ENCODE peak calls at places on chromosomes 11 and 22, in five cellular contexts. T is fibroblast of pulmonary artery, W is HL-60, F is body of pancreas, E is RWPE1. C is an unnamed sample.

GRCh38 chr11:3120071-3120792 is 44.9 kb downstream of the OSBPL5 start:
- DNase-seq in E (no peak), T (no peak), W (no peak), F (no peak), C (no peak)

GRCh38 chr11:77081381-77081851 is 14.6 kb downstream of the CAPN5 start:
- DNase-seq in W (no peak), T (no peak), E (no peak), F (peak), C (no peak)

GRCh38 chr22:20957691-20958440 is 9.2 kb upstream of the AIFM3 start:
- DNase-seq in E (no peak), F (no peak), W (peak), T (no peak), C (no peak)

GRCh38 chr11:3989891-3990290 is 104.7 kb upstream of the RRM1 start:
- DNase-seq in T (no peak), E (no peak), W (no peak), F (no peak), C (no peak)

GRCh38 chr11:73996161-73996747 is 12.6 kb downstream of the UCP3 start:
- DNase-seq in F (no peak), W (no peak), E (no peak), T (no peak), C (no peak)

GRCh38 chr22:30212996-30213441 is 33.5 kb downstream of the LIF start:
- DNase-seq in W (peak), T (peak), E (no peak), F (no peak), C (no peak)

GRCh38 chr22:23164091-23164490 is 16.2 kb upstream of the BCR start:
- DNase-seq in W (no peak), E (no peak), F (no peak), T (no peak), C (no peak)

GRCh38 chr11:131544591-131544990 is 174.2 kb downstream of the NTM start:
- DNase-seq in F (no peak), T (no peak), W (no peak), E (no peak), C (no peak)

GRCh38 chr11:125886997-125887372 is 483 bp upstream of the HYLS1 start:
- DNase-seq in F (peak), W (no peak), T (peak), E (no peak), C (no peak)

GRCh38 chr11:61507962-61508824 is at the start of gene LRRC10B:
- DNase-seq in T (no peak), E (no peak), F (peak), W (peak), C (no peak)

GRCh38 chr11:1515082-1516060 is 28.8 kb upstream of the MOB2 start:
- DNase-seq in T (peak), E (peak), F (peak), W (peak), C (peak)

GRCh38 chr11:62443390-62444201 is 24.8 kb downstream of the SCGB1A1 start:
- DNase-seq in F (no peak), E (no peak), T (peak), W (no peak), C (no peak)

GRCh38 chr11:94563176-94563847 is 3.9 kb upstream of the PIWIL4 start:
- DNase-seq in T (peak), F (no peak), W (no peak), E (peak), C (peak)

GRCh38 chr11:62547691-62548281 is 1.2 kb upstream of the AHNAK start:
- DNase-seq in T (no peak), W (no peak), F (peak), E (peak), C (no peak)

GRCh38 chr11:69339041-69339733 is 45.2 kb downstream of the MYEOV start:
- DNase-seq in F (no peak), W (no peak), T (no peak), E (no peak), C (no peak)

DNA sequence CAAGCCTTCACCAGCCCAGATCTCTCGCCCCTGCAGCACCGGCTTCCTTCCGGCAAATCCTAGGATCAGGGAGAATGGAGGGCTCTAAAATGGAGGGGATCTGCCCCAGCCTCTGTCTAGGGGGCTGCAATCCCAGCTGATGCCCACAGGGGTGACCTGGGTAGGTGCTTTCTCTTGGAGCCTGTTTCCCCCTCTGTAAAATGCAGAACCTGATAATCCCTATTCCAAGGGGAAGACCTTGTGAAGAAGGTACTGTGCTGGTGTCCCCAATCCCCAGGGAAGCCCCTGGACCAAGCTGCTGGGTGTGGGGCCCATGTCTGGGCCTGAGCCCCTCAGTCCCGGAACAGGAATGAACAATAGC is 2.8 kb downstream of the EMID1 start:
- DNase-seq in F (no peak), T (no peak), W (no peak), E (no peak), C (no peak)
- TF ChIP-seq CTCF in F (no peak), T (no peak), W (no peak), E (no peak), C (no peak)

GRCh38 chr11:87924125-87924524 is 251.1 kb downstream of the RAB38 start:
- DNase-seq in W (no peak), F (no peak), T (no peak), E (no peak), C (no peak)

DNA sequence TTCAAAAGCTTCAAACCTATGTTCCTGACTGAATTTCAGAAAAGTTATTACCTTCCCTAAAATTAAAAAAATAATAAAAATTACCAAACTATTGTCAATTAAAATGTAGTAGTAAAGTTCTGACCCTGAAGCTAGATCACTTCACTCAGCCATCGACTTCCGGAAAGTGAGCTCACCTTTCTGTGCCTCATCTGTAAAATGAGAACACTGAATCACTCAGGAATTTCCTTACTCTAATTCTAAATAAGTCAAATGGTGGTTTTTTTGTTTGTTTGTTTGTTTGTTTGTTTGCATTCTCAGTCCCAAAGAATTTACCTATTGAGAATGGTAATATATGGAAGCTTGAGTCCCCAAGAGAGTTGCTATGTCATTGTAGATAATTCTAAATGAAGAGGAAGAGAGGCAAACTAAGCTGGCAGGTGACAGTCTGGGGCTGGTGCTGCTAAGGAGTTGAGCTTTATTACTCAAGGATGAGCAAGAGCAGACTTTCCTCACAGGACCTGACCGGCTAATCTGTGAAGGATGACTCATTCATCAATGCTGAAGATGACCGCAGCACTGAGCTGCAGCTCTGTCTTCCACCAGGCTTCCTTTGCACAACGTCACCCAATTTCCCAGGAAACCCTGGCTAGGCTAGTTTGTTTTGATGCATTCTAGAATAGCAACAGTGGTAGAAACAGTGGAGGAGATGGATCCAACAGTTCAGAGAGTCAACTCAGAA is 248.8 kb downstream of the RAB38 start:
- DNase-seq in E (peak), W (no peak), T (peak), F (no peak), C (peak)
- TF ChIP-seq CTCF in E (no peak), W (no peak), T (no peak), F (no peak), C (no peak)

GRCh38 chr11:75527130-75527529 is 1.4 kb upstream of the GDPD5 start:
- DNase-seq in F (no peak), E (no peak), T (no peak), W (no peak), C (no peak)

GRCh38 chr11:75526192-75526541 is 426 bp upstream of the GDPD5 start:
- DNase-seq in F (no peak), W (no peak), E (no peak), T (no peak), C (no peak)

GRCh38 chr11:75524576-75525432 is 937 bp downstream of the GDPD5 start:
- DNase-seq in T (no peak), W (peak), E (no peak), F (peak), C (no peak)

GRCh38 chr11:75523811-75524401 is 1.8 kb downstream of the GDPD5 start:
- DNase-seq in F (peak), W (no peak), E (no peak), T (no peak), C (no peak)

DNA sequence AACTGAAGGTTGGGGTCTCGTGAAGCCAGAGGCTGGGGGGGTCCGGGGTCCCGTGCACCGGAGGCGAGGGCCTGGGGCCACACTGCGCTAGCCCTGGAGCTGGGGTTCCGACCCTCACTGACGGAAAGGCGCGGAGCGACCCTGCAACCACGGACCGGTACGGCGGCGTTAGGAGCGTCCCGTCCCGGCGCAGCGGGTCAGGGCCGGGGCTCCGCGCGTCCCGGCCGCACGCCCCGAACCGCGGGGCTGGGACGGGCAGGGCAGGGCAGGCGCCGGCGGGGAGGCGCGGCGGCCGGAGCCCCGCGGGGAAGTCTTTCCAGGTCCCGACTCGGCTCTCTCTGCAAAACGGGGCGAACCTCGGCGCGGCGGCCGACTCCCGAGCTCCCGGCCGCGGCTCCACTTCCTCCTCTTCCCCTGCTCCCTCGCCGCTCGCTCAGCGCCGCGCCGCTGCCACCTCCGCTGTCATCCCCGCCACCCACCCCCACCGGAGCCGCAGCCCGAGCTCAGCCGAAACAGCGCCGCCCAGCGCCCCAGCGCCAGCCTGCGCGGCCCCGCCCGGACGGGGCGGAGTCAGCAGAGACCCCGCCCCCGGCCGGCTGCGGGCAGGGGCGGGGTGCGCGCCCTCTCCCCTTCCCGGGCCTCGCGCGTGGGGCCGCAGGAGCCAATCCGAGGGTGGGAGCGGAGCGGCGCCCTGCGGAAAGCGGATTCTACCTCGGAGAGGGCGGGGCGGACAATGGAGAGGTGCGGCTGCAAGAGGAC is at the start of gene GDPD5:
- DNase-seq in E (peak), F (peak), W (peak), T (peak), C (no peak)
- TF ChIP-seq CTCF in E (peak), F (peak), W (no peak), T (peak), C (peak)

DNA sequence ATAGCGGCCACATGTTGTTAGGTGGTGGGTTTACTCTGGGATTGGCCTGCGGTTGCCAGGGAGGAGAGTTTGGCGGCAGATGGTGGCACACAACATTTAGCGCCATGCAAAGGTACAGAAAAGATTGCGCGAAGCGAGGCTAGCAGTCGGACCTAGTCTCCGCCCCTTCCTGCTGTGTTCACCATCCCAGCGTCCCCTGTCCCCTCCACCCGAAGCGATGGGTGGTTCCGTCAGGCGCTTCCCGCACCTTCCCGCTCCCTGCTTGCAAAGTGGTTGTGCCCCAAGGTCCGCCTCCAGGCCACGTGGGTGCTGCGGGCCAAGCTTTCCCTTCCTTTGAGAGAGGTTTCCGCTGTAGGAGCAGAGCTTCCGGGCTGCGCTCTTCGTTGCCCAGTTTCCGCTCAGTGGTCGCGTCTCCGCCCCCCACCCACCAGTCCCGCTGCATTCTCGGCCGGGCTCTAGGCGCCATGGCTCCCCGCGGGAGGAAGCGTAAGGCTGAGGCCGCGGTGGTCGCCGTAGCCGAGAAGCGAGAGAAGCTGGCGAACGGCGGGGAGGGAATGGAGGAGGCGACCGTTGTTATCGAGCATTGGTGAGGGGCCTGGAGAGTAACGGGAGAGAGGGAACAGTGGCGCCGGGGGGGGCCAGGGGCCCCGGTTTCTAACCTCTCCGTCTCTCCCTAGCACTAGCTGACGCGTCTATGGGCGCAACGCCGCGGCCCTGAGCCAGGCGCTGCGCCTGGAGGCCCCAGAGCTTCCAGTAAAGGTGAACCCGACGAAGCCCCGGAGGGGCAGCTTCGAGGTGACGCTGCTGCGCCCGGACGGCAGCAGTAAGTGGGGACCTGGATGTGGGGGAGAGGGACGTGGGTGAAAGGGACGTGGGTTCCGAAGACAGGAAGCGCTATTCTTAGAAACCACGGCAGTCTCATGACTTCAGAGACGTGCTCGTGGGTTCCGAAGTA is at the start of gene SELENOH:
- DNase-seq in W (peak), E (peak), T (peak), F (peak), C (peak)
- TF ChIP-seq CTCF in W (no peak), E (no peak), T (no peak), F (peak), C (no peak)

GRCh38 chr22:41909290-41910049 is 5.4 kb downstream of the SHISA8 start:
- DNase-seq in W (no peak), E (no peak), T (no peak), F (no peak), C (no peak)

GRCh38 chr22:41912338-41913039 is 2.4 kb downstream of the SHISA8 start:
- DNase-seq in E (no peak), F (no peak), W (no peak), T (no peak), C (no peak)

GRCh38 chr22:41910599-41911291 is 4.1 kb downstream of the SHISA8 start:
- DNase-seq in T (no peak), F (peak), E (no peak), W (no peak), C (no peak)

GRCh38 chr22:41910050-41910598 is 4.8 kb downstream of the SHISA8 start:
- DNase-seq in W (no peak), F (peak), E (no peak), T (no peak), C (no peak)

GRCh38 chr22:41911292-41911611 is 3.6 kb downstream of the SHISA8 start:
- DNase-seq in T (no peak), E (no peak), F (no peak), W (no peak), C (no peak)
- TF ChIP-seq CTCF in T (no peak), E (no peak), F (no peak), W (no peak), C (no peak)

DNA sequence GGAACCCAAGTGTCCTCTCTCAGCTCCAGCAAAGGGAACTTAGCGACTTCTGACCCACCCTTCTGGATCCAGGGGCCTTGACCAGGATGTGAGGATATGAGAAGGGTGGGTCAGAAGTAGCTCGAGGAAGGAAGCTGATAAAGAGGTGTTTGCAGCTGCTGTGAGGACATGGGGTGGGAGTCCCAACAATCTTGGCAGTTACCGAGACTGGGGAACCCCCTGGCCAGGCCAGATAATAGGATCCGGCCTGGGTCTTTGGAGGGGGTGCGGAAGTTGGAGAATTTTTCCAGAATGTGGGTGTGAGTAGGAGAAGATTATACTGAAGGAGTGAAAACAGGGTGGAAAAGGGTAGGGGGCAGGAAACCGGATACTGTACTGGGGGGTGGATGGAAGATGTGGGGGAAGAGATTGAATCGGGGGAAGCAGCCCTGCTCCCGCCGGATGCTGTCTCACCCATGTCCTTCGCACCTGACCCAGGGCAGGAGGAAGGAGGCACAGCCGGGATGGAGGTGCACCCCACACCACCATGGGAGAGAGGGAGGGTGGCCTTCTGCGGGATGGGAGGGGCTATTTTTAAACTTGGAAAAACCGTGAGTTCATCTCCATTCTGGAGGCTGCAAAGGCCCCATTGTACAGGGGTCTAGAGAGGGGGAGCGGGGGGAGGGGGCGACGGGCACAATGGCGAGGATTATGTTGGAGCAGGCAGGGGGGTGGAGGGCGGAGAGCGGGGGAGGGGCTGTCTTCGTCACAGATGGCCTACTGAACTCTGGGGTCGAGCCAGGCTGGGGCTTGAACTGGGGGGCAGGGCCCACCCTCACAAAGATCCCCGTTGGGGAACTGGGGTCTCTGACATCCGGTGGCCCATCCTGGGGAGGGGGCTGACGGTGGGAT is 3.0 kb upstream of the MCAM start:
- DNase-seq in W (no peak), T (no peak), E (no peak), F (no peak), C (no peak)
- TF ChIP-seq CTCF in W (no peak), T (no peak), E (no peak), F (no peak), C (no peak)

DNA sequence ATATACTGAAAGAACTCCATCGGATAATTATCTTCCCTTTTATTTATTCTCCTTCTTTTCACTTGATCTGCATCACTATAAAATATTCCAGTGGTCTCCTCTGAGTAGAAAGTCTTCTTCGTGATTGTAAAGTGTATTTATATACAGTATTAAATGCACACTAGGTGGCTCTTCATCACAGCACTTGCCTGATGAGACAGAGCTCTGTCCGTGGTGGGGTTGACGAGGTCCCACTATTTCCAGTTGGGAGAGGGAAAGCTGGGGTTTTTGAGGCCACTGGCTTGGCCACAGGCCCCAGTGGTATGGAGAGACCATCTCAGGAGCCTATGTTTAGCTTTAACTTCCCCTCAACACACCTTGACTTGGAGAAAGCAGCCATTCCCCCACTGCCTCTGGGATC is 31.6 kb upstream of the ZBTB16 start:
- DNase-seq in T (peak), W (no peak), E (no peak), F (no peak), C (no peak)
- TF ChIP-seq CTCF in T (peak), W (no peak), E (no peak), F (no peak), C (no peak)

DNA sequence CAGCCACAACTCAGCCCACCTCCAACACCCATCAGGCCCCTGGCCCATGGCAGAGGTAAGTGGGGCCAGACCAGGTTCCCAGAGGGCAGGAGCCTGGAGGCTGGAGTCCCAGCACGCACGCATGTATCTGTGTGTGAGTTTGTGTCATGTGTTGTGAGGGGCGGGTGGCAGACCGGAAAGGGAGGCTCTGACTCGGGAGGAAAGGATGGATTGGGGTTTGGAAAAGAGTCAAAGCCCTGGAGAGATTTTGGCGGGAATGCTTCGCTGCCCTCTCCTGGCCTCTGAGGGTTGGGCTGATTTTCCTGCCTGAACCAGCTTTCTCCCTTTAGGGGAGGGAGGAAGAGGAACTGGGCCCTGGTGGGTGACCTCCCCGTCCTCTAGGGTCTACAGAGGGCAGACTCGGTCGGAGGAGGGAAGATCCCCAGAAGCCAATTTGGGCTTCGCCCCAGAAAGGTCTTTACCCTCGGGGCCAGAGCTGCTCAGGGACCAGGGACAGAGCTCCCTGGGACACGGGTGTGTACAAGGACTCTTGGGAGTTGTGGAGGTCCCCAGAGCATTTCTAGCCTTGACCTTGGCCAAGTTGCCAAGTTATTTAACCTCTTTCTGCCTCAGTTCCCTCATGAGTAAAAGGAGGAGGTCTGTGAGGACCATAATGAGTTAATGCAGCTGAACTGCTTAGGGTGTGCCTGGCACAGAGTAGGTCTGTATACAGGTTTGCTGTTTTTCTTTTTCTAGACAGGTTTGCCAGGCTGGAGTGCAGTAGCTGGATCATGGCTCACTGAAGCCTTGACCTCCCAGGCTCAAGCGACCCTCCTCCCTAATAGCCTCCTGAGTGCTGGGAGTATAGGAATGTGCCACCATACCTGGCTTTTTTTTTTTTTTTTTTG is 6.9 kb downstream of the C11orf68 start:
- DNase-seq in T (peak), F (no peak), E (peak), W (no peak), C (no peak)
- TF ChIP-seq CTCF in T (peak), F (peak), E (peak), W (no peak), C (no peak)

C was measured in Panc1.